ENCODE peak calls at places on chromosomes 11 and 22, in nine cellular contexts. N, S, A, T, C, R, X, G and Q are unnamed samples.

GRCh38 chr11:503179-503981 is 3.7 kb downstream of the RNH1 start:
- DNase-seq in N (no peak), S (no peak), A (peak; percentile 96), T (peak; percentile 48), C (peak; percentile 78), R (no peak), X (peak; percentile 49), G (peak; percentile 88), Q (no peak)

GRCh38 chr11:87778341-87778740 is 396.9 kb downstream of the RAB38 start:
- DNase-seq in N (no peak), S (no peak), A (no peak), T (no peak), C (no peak), R (no peak), X (no peak), G (no peak), Q (no peak)

GRCh38 chr22:24146791-24147353 is 34.4 kb upstream of the SUSD2 start:
- DNase-seq in N (no peak), S (no peak), A (peak; percentile 94), T (peak; percentile 36), C (peak; percentile 93), R (peak; percentile 45), X (no peak), G (no peak), Q (no peak)

GRCh38 chr22:37658133-37659065 is at the start of gene PDXP:
- DNase-seq in N (peak; percentile 100), S (peak; percentile 97), A (peak; percentile 100), T (peak; percentile 99), C (peak; percentile 100), R (peak; percentile 100), X (peak; percentile 97), G (peak; percentile 100), Q (peak; percentile 98)

GRCh38 chr11:132782102-132782501 is 750.2 kb downstream of the OPCML start:
- DNase-seq in N (no peak), S (no peak), A (no peak), T (no peak), C (no peak), R (no peak), X (no peak), G (no peak), Q (no peak)

GRCh38 chr11:62501432-62501891 is 45.1 kb downstream of the AHNAK start:
- DNase-seq in N (no peak), S (no peak), A (no peak), T (no peak), C (peak; percentile 22), R (peak; percentile 63), X (no peak), G (peak; percentile 46), Q (no peak)

GRCh38 chr22:49966716-49967332 is 6.3 kb downstream of the PIM3 start:
- DNase-seq in N (no peak), S (no peak), A (peak; percentile 84), T (peak; percentile 30), C (peak; percentile 67), R (peak; percentile 29), X (peak; percentile 15), G (peak; percentile 87), Q (no peak)

GRCh38 chr11:17145972-17146371 is 61.8 kb downstream of the PIK3C2A start:
- DNase-seq in N (no peak), S (no peak), A (peak; percentile 0), T (no peak), C (no peak), R (no peak), X (no peak), G (no peak), Q (no peak)

GRCh38 chr11:114762437-114762836 is 84.1 kb downstream of the NXPE2 start:
- DNase-seq in N (peak; percentile 5), S (peak; percentile 15), A (no peak), T (peak; percentile 88), C (peak; percentile 69), R (peak; percentile 61), X (no peak), G (no peak), Q (no peak)

GRCh38 chr11:32478277-32478731 is 43.0 kb upstream of the WT1 start:
- DNase-seq in N (no peak), S (no peak), A (no peak), T (no peak), C (peak; percentile 30), R (no peak), X (no peak), G (no peak), Q (no peak)

GRCh38 chr22:37443086-37443485 is 15.8 kb upstream of the ELFN2 start:
- DNase-seq in N (no peak), S (no peak), A (no peak), T (no peak), C (no peak), R (no peak), X (no peak), G (no peak), Q (no peak)

GRCh38 chr11:78223320-78223954 is 34.7 kb downstream of the USP35 start:
- DNase-seq in N (peak; percentile 71), S (no peak), A (no peak), T (no peak), C (no peak), R (no peak), X (peak; percentile 61), G (no peak), Q (no peak)

GRCh38 chr11:11157201-11157600 is 195.8 kb downstream of the CSNK2A3 start:
- DNase-seq in N (peak; percentile 40), S (peak; percentile 41), A (peak; percentile 51), T (peak; percentile 21), C (peak; percentile 22), R (peak; percentile 22), X (peak; percentile 29), G (no peak), Q (no peak)

GRCh38 chr11:74870485-74870884 is 78.4 kb downstream of the XRRA1 start:
- DNase-seq in N (peak; percentile 63), S (peak; percentile 46), A (peak; percentile 85), T (no peak), C (peak; percentile 73), R (no peak), X (no peak), G (no peak), Q (no peak)

GRCh38 chr22:20128619-20128901 is 3.0 kb upstream of the ZDHHC8 start:
- DNase-seq in N (no peak), S (no peak), A (no peak), T (no peak), C (no peak), R (no peak), X (no peak), G (no peak), Q (no peak)

GRCh38 chr22:20127869-20128618 is 3.6 kb upstream of the ZDHHC8 start:
- DNase-seq in N (no peak), S (no peak), A (no peak), T (no peak), C (no peak), R (no peak), X (no peak), G (peak; percentile 26), Q (no peak)

GRCh38 chr22:20130319-20130718 is 1.3 kb upstream of the ZDHHC8 start:
- DNase-seq in N (no peak), S (no peak), A (no peak), T (no peak), C (no peak), R (no peak), X (no peak), G (no peak), Q (no peak)

GRCh38 chr22:20129747-20130014 is 1.9 kb upstream of the ZDHHC8 start:
- DNase-seq in N (no peak), S (no peak), A (no peak), T (no peak), C (no peak), R (no peak), X (no peak), G (no peak), Q (no peak)

GRCh38 chr22:20128902-20129746 is 2.5 kb upstream of the ZDHHC8 start:
- DNase-seq in N (peak; percentile 63), S (no peak), A (peak; percentile 92), T (peak; percentile 44), C (peak; percentile 26), R (no peak), X (peak; percentile 54), G (peak; percentile 52), Q (no peak)
- TF ChIP-seq CTCF in N (peak; percentile 80), S (peak; percentile 27), A (peak; percentile 64), T (no peak), C (peak; percentile 39), R (peak; percentile 40), X (peak; percentile 55), G (no peak), Q (peak; percentile 43)

GRCh38 chr22:39173787-39174497 is 21.5 kb upstream of the CBX7 start:
- DNase-seq in N (no peak), S (no peak), A (no peak), T (no peak), C (no peak), R (no peak), X (peak; percentile 43), G (no peak), Q (no peak)
- H3K4me3 ChIP-seq in N (no peak overlapping the region), S (no peak overlapping the region), A (peak overlapping the region; percentile 40), T (no peak overlapping the region), C (no peak overlapping the region), R (no peak overlapping the region), X (no peak overlapping the region), G (no peak overlapping the region), Q (no peak overlapping the region)

GRCh38 chr11:123179571-123179970 is 15.5 kb downstream of the CLMP start:
- DNase-seq in N (no peak), S (no peak), A (no peak), T (peak; percentile 69), C (no peak), R (no peak), X (no peak), G (no peak), Q (no peak)

GRCh38 chr11:123180574-123180973 is 14.5 kb downstream of the CLMP start:
- DNase-seq in N (no peak), S (no peak), A (no peak), T (no peak), C (no peak), R (no peak), X (no peak), G (no peak), Q (no peak)

GRCh38 chr11:123182101-123182500 is 12.9 kb downstream of the CLMP start:
- DNase-seq in N (no peak), S (no peak), A (no peak), T (no peak), C (no peak), R (no peak), X (no peak), G (no peak), Q (no peak)

GRCh38 chr11:123181075-123181474 is 14.0 kb downstream of the CLMP start:
- DNase-seq in N (no peak), S (no peak), A (no peak), T (no peak), C (no peak), R (no peak), X (no peak), G (no peak), Q (no peak)

DNA sequence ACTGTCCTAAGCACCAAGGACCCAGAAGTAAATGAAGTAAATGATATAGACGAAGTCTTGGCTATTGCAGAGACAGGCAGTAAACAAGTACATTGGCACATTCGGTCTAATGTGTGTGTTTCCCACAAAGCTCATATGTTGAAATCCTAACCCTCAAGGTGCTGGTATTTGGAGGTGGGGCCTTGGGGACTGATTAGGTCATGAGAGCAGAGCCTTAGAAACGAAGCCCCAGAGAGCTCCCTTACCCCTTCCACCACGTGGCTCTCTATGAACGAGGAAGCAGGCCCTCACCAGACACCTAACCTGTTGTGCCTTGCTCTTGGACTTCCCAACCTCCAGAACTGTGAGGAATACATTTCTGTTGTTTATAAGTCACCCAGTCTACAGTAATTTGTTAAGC is 14.9 kb downstream of the CLMP start:
- DNase-seq in N (no peak), S (no peak), A (no peak), T (no peak), C (peak; percentile 60), R (no peak), X (no peak), G (no peak), Q (no peak)
- H3K4me1 ChIP-seq in N (no peaks in the 10 kb centered on the region), S (peaks cover 55% of the 10 kb centered on the region), A (peaks cover 81% of the 10 kb centered on the region), T (no peaks in the 10 kb centered on the region), C (peaks cover 38% of the 10 kb centered on the region), R (no peaks in the 10 kb centered on the region), X (no peaks in the 10 kb centered on the region), G (peaks cover 7% of the 10 kb centered on the region), Q (peaks cover 31% of the 10 kb centered on the region)

GRCh38 chr11:8225589-8226036 is 38.1 kb downstream of the LMO1 start:
- DNase-seq in N (peak; percentile 56), S (peak; percentile 88), A (peak; percentile 97), T (peak; percentile 82), C (peak; percentile 61), R (peak; percentile 69), X (peak; percentile 60), G (no peak), Q (no peak)
- TF ChIP-seq CTCF in N (peak; percentile 93), S (peak; percentile 91), A (peak; percentile 82), T (peak; percentile 70), C (peak; percentile 90), R (peak; percentile 93), X (peak; percentile 76), G (peak; percentile 72), Q (peak; percentile 92)